ENCODE peak calls at places on chromosomes 16 and 17, in five cellular contexts. One of them, this sample, is unnamed.

GRCh38 chr17:81733507-81734404 is 21.7 kb downstream of the SLC25A10 start:
- DNase-seq in GM23338: peak; percentile 89
- DNase-seq in prostate gland: peak; percentile 82
- DNase-seq in transverse colon: peak; percentile 89
- DNase-seq in K562: peak; percentile 90
- DNase-seq in this sample: peak; percentile 73

GRCh38 chr16:83899272-83899897 is 470 bp downstream of the MLYCD start:
- DNase-seq in GM23338: peak; percentile 73
- DNase-seq in transverse colon: peak; percentile 67
- DNase-seq in K562: peak; percentile 71
- DNase-seq in prostate gland: no peak
- DNase-seq in this sample: no peak

GRCh38 chr16:89721644-89722391 is 481 bp downstream of the ZNF276 start:
- DNase-seq in prostate gland: peak; percentile 30
- DNase-seq in transverse colon: peak; percentile 83
- DNase-seq in K562: peak; percentile 58
- DNase-seq in GM23338: peak; percentile 52
- DNase-seq in this sample: no peak

GRCh38 chr16:81170824-81171223 is 67.7 kb upstream of the BCO1 start:
- DNase-seq in K562: no peak
- DNase-seq in transverse colon: no peak
- DNase-seq in GM23338: peak; percentile 71
- DNase-seq in prostate gland: no peak
- DNase-seq in this sample: no peak

GRCh38 chr17:322006-322780 is 30.4 kb downstream of the RPH3AL start:
- DNase-seq in K562: no peak
- DNase-seq in GM23338: no peak
- DNase-seq in prostate gland: no peak
- DNase-seq in transverse colon: no peak
- DNase-seq in this sample: no peak

GRCh38 chr16:57374067-57374534 is 1.8 kb downstream of the CX3CL1 start:
- DNase-seq in GM23338: no peak
- DNase-seq in transverse colon: no peak
- DNase-seq in K562: no peak
- DNase-seq in prostate gland: peak; percentile 46
- DNase-seq in this sample: no peak

GRCh38 chr17:74089869-74090464 is 113.5 kb upstream of the RPL38 start:
- DNase-seq in transverse colon: peak; percentile 69
- DNase-seq in GM23338: peak; percentile 92
- DNase-seq in prostate gland: peak; percentile 27
- DNase-seq in K562: peak; percentile 71
- DNase-seq in this sample: no peak

GRCh38 chr16:89037261-89038152 is 56.1 kb upstream of the ACSF3 start:
- DNase-seq in prostate gland: no peak
- DNase-seq in transverse colon: no peak
- DNase-seq in K562: peak; percentile 81
- DNase-seq in GM23338: peak; percentile 81
- DNase-seq in this sample: no peak

GRCh38 chr16:71625113-71625850 is 702 bp upstream of the MARVELD3 start:
- DNase-seq in prostate gland: no peak
- DNase-seq in K562: no peak
- DNase-seq in GM23338: no peak
- DNase-seq in transverse colon: no peak
- DNase-seq in this sample: no peak

GRCh38 chr16:6132121-6132520 is 1034.5 kb upstream of the EEF2KMT start:
- DNase-seq in prostate gland: no peak
- DNase-seq in K562: no peak
- DNase-seq in transverse colon: no peak
- DNase-seq in GM23338: no peak
- DNase-seq in this sample: no peak

GRCh38 chr17:74427763-74428153 is 4.1 kb upstream of the GPRC5C start:
- DNase-seq in K562: no peak
- DNase-seq in prostate gland: no peak
- DNase-seq in transverse colon: no peak
- DNase-seq in GM23338: no peak
- DNase-seq in this sample: no peak

GRCh38 chr16:78939600-78939999 is 660.9 kb downstream of the MAF start:
- DNase-seq in transverse colon: no peak
- DNase-seq in prostate gland: no peak
- DNase-seq in K562: no peak
- DNase-seq in GM23338: no peak
- DNase-seq in this sample: no peak

GRCh38 chr16:79298476-79299153 is 301.9 kb downstream of the MAF start:
- DNase-seq in GM23338: no peak
- DNase-seq in prostate gland: no peak
- DNase-seq in K562: no peak
- DNase-seq in transverse colon: no peak
- DNase-seq in this sample: no peak

GRCh38 chr17:27481327-27481726 is 25.1 kb downstream of the KSR1 start:
- DNase-seq in GM23338: no peak
- DNase-seq in transverse colon: no peak
- DNase-seq in prostate gland: no peak
- DNase-seq in K562: no peak
- DNase-seq in this sample: no peak

GRCh38 chr16:78742501-78743283 is 643.2 kb downstream of the WWOX start:
- DNase-seq in transverse colon: peak; percentile 68
- DNase-seq in GM23338: no peak
- DNase-seq in prostate gland: no peak
- DNase-seq in K562: peak; percentile 13
- DNase-seq in this sample: no peak

GRCh38 chr17:62045109-62045508 is 20.0 kb downstream of the MED13 start:
- DNase-seq in prostate gland: no peak
- DNase-seq in GM23338: no peak
- DNase-seq in transverse colon: no peak
- DNase-seq in K562: no peak
- DNase-seq in this sample: no peak

GRCh38 chr16:82655315-82655714 is 28.5 kb downstream of the CDH13 start:
- DNase-seq in GM23338: no peak
- DNase-seq in K562: no peak
- DNase-seq in prostate gland: no peak
- DNase-seq in transverse colon: peak; percentile 45
- DNase-seq in this sample: no peak

GRCh38 chr17:65121916-65122821 is 15.0 kb upstream of the RGS9 start:
- DNase-seq in GM23338: no peak
- DNase-seq in K562: no peak
- DNase-seq in prostate gland: no peak
- DNase-seq in transverse colon: peak; percentile 20
- DNase-seq in this sample: no peak

GRCh38 chr16:56919099-56919800 is 12.7 kb upstream of the HERPUD1 start:
- DNase-seq in transverse colon: no peak
- DNase-seq in GM23338: no peak
- DNase-seq in prostate gland: peak; percentile 91
- DNase-seq in K562: no peak
- DNase-seq in this sample: peak; percentile 68

GRCh38 chr17:83146347-83146746 is 66.9 kb downstream of the METRNL start:
- DNase-seq in transverse colon: no peak
- DNase-seq in GM23338: no peak
- DNase-seq in prostate gland: no peak
- DNase-seq in K562: no peak
- DNase-seq in this sample: peak; percentile 7

GRCh38 chr17:13634001-13634400 is 32.3 kb upstream of the HS3ST3A1 start:
- DNase-seq in GM23338: no peak
- DNase-seq in K562: no peak
- DNase-seq in prostate gland: no peak
- DNase-seq in transverse colon: no peak
- DNase-seq in this sample: no peak

GRCh38 chr16:89172901-89173628 is 1.5 kb downstream of the CDH15 start:
- DNase-seq in transverse colon: no peak
- DNase-seq in GM23338: no peak
- DNase-seq in K562: no peak
- DNase-seq in prostate gland: no peak
- DNase-seq in this sample: no peak

GRCh38 chr16:77223184-77223583 is 24.0 kb downstream of the SYCE1L start:
- DNase-seq in K562: peak; percentile 51
- DNase-seq in prostate gland: no peak
- DNase-seq in transverse colon: no peak
- DNase-seq in GM23338: peak; percentile 87
- DNase-seq in this sample: no peak

GRCh38 chr16:88376835-88377726 is 5.7 kb upstream of the ZNF469 start:
- DNase-seq in K562: no peak
- DNase-seq in transverse colon: no peak
- DNase-seq in prostate gland: no peak
- DNase-seq in GM23338: no peak
- DNase-seq in this sample: no peak

GRCh38 chr17:2580156-2580555 is 13.3 kb upstream of the PAFAH1B1 start:
- DNase-seq in K562: no peak
- DNase-seq in GM23338: no peak
- DNase-seq in transverse colon: no peak
- DNase-seq in prostate gland: no peak
- DNase-seq in this sample: no peak

GRCh38 chr16:23453338-23454052 is 506 bp upstream of the COG7 start:
- DNase-seq in GM23338: no peak
- DNase-seq in prostate gland: no peak
- DNase-seq in K562: no peak
- DNase-seq in transverse colon: no peak
- DNase-seq in this sample: no peak

GRCh38 chr16:30585022-30585399 is 486 bp downstream of the ZNF785 start:
- DNase-seq in GM23338: peak; percentile 70
- DNase-seq in transverse colon: peak; percentile 30
- DNase-seq in K562: no peak
- DNase-seq in prostate gland: no peak
- DNase-seq in this sample: no peak

GRCh38 chr16:57045694-57046381 is 46.5 kb upstream of the CPNE2 start:
- DNase-seq in K562: peak; percentile 59
- DNase-seq in transverse colon: peak; percentile 57
- DNase-seq in prostate gland: peak; percentile 50
- DNase-seq in GM23338: peak; percentile 84
- DNase-seq in this sample: peak; percentile 27

DNA sequence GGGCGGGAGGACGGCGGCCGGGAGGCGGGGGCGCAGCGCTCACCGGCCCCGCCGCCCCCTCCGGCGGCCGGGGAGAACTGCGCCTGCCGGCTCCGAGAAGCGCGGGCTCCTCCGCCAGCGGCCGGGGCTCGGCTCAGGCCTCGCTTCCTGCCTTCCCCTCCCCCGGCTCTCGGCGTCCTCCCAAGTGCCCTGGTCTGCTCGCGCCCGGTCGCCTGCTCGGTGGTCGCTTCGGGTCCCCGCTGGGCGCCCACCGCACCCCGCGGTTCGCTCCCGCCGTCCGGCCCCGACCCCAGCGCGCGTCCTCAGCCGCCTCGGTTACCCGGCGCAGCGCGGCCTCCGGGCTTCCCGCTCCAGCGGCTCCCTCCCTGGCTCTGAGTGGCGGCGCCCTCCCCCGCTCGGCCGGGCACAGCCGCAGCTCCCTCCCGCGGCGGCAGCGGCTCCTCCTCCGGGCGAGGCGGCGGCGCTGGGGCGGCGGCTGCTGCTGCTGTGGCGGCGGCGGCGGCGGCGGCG is 294 bp downstream of the UBTF start:
- DNase-seq in K562: peak; percentile 74
- DNase-seq in transverse colon: peak; percentile 69
- DNase-seq in GM23338: peak; percentile 80
- DNase-seq in prostate gland: peak; percentile 42
- DNase-seq in this sample: peak; percentile 49
- TF ChIP-seq CTCF in K562: peak; percentile 33
- TF ChIP-seq CTCF in transverse colon: peak; percentile 65
- TF ChIP-seq CTCF in GM23338: no peak
- TF ChIP-seq CTCF in prostate gland: peak; percentile 68
- TF ChIP-seq CTCF in this sample: peak; percentile 75

GRCh38 chr17:38464251-38464722 is 36.0 kb downstream of the ARHGAP23 start:
- DNase-seq in prostate gland: no peak
- DNase-seq in GM23338: no peak
- DNase-seq in K562: no peak
- DNase-seq in transverse colon: no peak
- DNase-seq in this sample: no peak
- H3K4me3 ChIP-seq in prostate gland: no peak overlapping the region
- H3K4me3 ChIP-seq in GM23338: no peak overlapping the region
- H3K4me3 ChIP-seq in K562: no peak overlapping the region
- H3K4me3 ChIP-seq in transverse colon: peak overlapping the region; percentile 34
- H3K4me3 ChIP-seq in this sample: peak overlapping the region; percentile 55

DNA sequence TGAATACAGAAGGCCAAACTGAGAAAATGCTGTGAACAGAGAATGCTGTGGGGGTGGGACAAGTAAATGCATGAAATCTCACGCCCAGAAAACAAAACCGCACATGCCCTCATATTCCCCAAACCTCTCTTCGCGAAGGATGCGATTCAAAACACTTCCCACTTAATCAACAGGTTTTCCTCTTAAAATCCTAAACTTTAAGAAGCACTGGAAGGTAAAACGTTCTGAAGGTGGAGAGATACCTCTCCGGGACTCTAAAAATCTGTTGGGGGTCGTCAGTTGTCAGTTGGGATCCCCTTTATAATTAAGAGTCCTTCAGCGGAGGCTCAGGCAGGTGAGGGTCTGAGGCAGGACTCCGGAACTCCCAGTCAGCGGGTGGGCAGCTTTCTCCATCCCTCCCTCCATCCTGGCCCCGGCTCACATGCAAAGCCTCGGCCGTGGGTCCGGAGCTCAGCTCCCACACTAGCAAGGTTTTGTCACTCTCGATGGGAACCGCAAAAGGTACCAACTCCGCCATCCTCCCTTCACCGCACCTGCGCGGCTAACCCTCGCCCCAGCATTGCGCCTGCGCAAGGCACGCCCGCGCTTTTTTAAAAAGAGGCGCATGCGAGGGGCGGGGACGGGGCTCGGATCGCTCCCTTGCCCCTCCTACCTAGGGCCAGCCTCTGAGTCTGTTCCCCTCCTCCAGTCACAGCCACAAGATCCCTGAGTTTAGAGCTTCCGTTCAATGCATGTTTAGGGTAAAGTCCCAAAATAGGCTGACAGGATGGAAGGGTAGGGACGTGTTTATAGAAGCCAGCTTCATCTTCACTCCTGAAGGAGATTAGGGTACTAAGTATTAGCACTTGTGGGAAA is at the start of gene RDM1:
- DNase-seq in prostate gland: peak; percentile 7
- DNase-seq in GM23338: peak; percentile 96
- DNase-seq in K562: peak; percentile 98
- DNase-seq in transverse colon: peak; percentile 74
- DNase-seq in this sample: no peak
- TF ChIP-seq POLR2AphosphoS5 in prostate gland: peak; percentile 50
- TF ChIP-seq POLR2AphosphoS5 in GM23338: peak; percentile 95
- TF ChIP-seq POLR2AphosphoS5 in K562: peak; percentile 62
- TF ChIP-seq POLR2AphosphoS5 in transverse colon: no peak
- TF ChIP-seq POLR2AphosphoS5 in this sample: no peak

DNA sequence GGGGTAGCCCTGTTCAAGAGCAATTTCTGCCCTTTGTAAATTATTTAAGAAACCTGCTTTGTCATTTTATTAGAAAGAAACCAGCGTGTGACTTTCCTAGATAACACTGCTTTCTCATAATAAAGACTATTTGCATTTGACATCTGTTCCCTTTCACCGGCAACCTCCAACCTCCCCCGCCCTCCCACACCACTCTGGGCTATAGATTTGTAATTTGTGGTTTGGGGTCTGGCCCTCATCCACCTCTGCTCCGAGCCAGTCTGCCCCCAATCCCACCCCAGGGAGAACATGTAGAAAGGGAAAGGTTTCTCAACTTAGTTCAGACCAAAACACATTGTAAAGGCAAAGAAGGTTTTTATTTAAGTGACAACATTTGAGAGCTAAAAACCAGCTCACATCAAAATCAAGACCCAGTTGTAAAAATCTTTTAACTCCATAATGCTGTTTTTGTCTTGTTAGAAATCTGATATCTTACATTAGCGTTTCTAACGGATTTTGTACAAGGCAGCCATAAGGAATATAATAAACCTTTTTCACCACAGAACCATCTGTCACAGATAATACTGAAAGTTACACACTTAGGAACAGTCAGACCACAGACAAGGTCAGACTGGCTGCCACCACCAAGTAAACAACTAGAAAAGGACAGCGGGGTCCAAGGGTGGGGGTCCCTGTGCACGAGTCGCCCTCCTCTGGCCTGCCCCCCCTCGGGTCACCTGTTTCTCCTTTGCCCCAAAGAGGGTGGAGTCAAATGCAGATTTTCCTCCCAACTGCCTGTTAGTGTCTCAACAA is 6.9 kb downstream of the PIMREG start:
- DNase-seq in prostate gland: no peak
- DNase-seq in K562: no peak
- DNase-seq in GM23338: peak; percentile 25
- DNase-seq in transverse colon: no peak
- DNase-seq in this sample: no peak
- TF ChIP-seq CTCF in prostate gland: no peak
- TF ChIP-seq CTCF in K562: no peak
- TF ChIP-seq CTCF in GM23338: no peak
- TF ChIP-seq CTCF in transverse colon: no peak
- TF ChIP-seq CTCF in this sample: no peak

This sample was measured in breast epithelium.